ENCODE peak calls at places on chromosomes 7 and 10, in eight cellular contexts. V, I, F, A, Y, X, M and S are unnamed samples.

GRCh38 chr10:75293456-75293840 is 57.7 kb upstream of the COMTD1 start:
- DNase-seq in V (no peak), I (no peak), F (no peak), A (no peak), Y (no peak), X (no peak), M (no peak), S (no peak)

GRCh38 chr10:87818505-87819273 is 663 bp upstream of the ATAD1 start:
- DNase-seq in V (peak), I (no peak), F (no peak), A (peak), Y (peak), X (peak), M (peak), S (peak)

GRCh38 chr10:13656337-13657183 is 69.8 kb downstream of the PRPF18 start:
- DNase-seq in V (no peak), I (no peak), F (no peak), A (no peak), Y (no peak), X (no peak), M (no peak), S (no peak)

GRCh38 chr7:16055263-16055976 is 365.9 kb downstream of the CRPPA start:
- DNase-seq in V (no peak), I (no peak), F (no peak), A (no peak), Y (no peak), X (no peak), M (no peak), S (no peak)

GRCh38 chr10:83607959-83608745 is 531.2 kb upstream of the GHITM start:
- DNase-seq in V (no peak), I (no peak), F (no peak), A (peak), Y (no peak), X (peak), M (no peak), S (peak)

GRCh38 chr10:107924458-107924857 is 760.0 kb upstream of the SORCS1 start:
- DNase-seq in V (no peak), I (no peak), F (no peak), A (no peak), Y (no peak), X (no peak), M (no peak), S (no peak)

GRCh38 chr7:2863461-2864066 is 19.5 kb upstream of the GNA12 start:
- DNase-seq in V (peak), I (peak), F (no peak), A (peak), Y (peak), X (peak), M (peak), S (peak)

GRCh38 chr10:131706476-131706875 is 194.3 kb upstream of the PPP2R2D start:
- DNase-seq in V (no peak), I (peak), F (no peak), A (no peak), Y (no peak), X (no peak), M (no peak), S (no peak)

GRCh38 chr7:128209229-128210035 is 31.6 kb upstream of the LEP start:
- DNase-seq in V (peak), I (no peak), F (peak), A (peak), Y (peak), X (peak), M (peak), S (peak)

GRCh38 chr7:128207609-128208008 is 33.5 kb upstream of the LEP start:
- DNase-seq in V (no peak), I (no peak), F (no peak), A (no peak), Y (no peak), X (no peak), M (no peak), S (no peak)

GRCh38 chr7:128210590-128211570 is 30.2 kb upstream of the LEP start:
- DNase-seq in V (no peak), I (no peak), F (no peak), A (no peak), Y (no peak), X (no peak), M (no peak), S (no peak)

GRCh38 chr7:128211626-128212025 is 29.5 kb upstream of the LEP start:
- DNase-seq in V (no peak), I (no peak), F (no peak), A (no peak), Y (no peak), X (no peak), M (peak), S (no peak)

DNA sequence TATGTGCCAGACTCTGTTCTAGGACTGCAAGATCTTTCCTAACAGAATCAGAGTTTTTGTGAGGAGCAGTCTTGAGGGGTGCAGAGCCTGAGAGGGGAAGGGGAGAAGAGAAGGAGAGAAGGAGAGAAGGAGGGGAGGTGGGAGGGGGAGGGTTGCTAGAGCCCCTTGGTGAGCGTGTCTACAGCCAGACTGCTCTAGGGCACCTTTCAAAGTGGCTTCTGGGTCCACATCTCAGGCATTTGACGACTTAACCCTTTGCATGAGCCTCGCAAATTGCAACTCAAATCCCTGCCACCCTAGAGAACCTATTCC is 31.1 kb upstream of the LEP start:
- DNase-seq in V (no peak), I (no peak), F (no peak), A (no peak), Y (no peak), X (no peak), M (no peak), S (no peak)
- TF ChIP-seq CTCF in V (no peak), I (no peak), F (no peak), A (no peak), Y (no peak), X (no peak), M (no peak), S (no peak)

GRCh38 chr10:78645053-78645787 is 423.5 kb upstream of the ZMIZ1 start:
- DNase-seq in V (no peak), I (no peak), F (no peak), A (no peak), Y (no peak), X (no peak), M (no peak), S (no peak)
- H3K4me3 ChIP-seq in V (no peak), I (no peak), F (no peak), A (no peak), Y (no peak), X (no peak), M (no peak), S (no peak)

GRCh38 chr10:2917926-2918325 is 149.4 kb upstream of the PFKP start:
- DNase-seq in V (no peak), I (no peak), F (no peak), A (no peak), Y (no peak), X (no peak), M (no peak), S (no peak)
- TF ChIP-seq CTCF in V (no peak), I (no peak), F (no peak), A (no peak), Y (no peak), X (no peak), M (no peak), S (no peak)

GRCh38 chr7:128863433-128863989 is 855 bp downstream of the ATP6V1F start:
- DNase-seq in V (peak), I (no peak), F (peak), A (peak), Y (no peak), X (peak), M (peak), S (peak)

GRCh38 chr7:128860158-128861073 is 2.2 kb upstream of the ATP6V1F start:
- DNase-seq in V (peak), I (no peak), F (no peak), A (no peak), Y (no peak), X (peak), M (no peak), S (peak)

GRCh38 chr7:128865303-128865702 is 2.6 kb downstream of the ATP6V1F start:
- DNase-seq in V (no peak), I (no peak), F (no peak), A (no peak), Y (no peak), X (no peak), M (no peak), S (no peak)

GRCh38 chr7:128861957-128862570 is 592 bp upstream of the ATP6V1F start:
- DNase-seq in V (no peak), I (no peak), F (no peak), A (no peak), Y (no peak), X (no peak), M (no peak), S (no peak)

GRCh38 chr7:128862571-128863432 is at the start of gene ATP6V1F:
- DNase-seq in V (peak), I (peak), F (peak), A (peak), Y (peak), X (peak), M (peak), S (peak)
- H3K4me3 ChIP-seq in V (peak), I (peak), F (peak), A (peak), Y (peak), X (peak), M (peak), S (peak)

DNA sequence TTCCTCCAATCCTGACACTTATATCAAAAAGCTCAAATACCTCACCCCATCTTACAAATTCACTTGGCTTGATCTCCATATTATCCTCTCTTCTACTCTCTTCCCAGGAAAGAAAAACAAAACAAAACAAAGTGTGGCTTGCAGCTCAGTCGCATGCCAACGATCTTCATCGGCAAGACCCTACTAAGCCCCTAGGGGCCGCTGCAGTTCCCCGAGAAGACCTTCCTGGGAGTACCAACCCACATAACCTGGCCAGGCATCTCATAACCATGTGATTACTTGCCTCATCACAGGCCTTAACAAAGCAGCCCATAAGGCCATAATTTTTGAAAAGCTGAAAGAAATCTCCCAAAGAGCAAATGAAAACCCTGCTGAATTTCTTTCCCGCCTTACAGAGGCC is 103.7 kb downstream of the ZNF92 start:
- DNase-seq in V (no peak), I (no peak), F (no peak), A (no peak), Y (no peak), X (no peak), M (no peak), S (peak)
- TF ChIP-seq CTCF in V (no peak), I (no peak), F (no peak), A (peak), Y (no peak), X (no peak), M (peak), S (peak)

DNA sequence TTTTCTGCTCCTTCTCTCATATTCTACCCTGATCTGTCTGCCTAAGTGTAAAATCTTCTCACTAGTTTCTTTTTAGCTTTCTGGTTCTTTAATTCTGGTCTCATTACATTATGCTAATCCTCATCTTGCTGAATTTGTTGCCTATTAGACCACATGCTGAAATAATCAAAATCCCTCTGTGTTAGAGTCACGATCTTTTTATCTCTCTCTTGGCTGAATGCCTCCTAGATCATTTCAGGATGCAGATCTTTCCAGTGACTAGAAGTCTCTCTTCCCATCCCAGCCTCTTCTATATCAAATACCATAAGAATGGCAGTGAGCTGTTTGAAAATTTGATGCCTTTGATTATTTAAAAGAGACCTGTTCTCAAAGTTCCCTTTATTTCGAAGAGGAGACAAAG is 661.9 kb downstream of the SORCS1 start:
- DNase-seq in V (no peak), I (no peak), F (no peak), A (no peak), Y (no peak), X (no peak), M (no peak), S (no peak)
- H3K4me3 ChIP-seq in V (no peak), I (no peak), F (no peak), A (no peak), Y (no peak), X (no peak), M (no peak), S (no peak)

GRCh38 chr10:100888957-100889356 is 23.8 kb upstream of the SLF2 start:
- DNase-seq in V (no peak), I (no peak), F (no peak), A (no peak), Y (no peak), X (peak), M (no peak), S (no peak)
- TF ChIP-seq CTCF in V (no peak), I (no peak), F (no peak), A (no peak), Y (no peak), X (peak), M (peak), S (peak)

GRCh38 chr10:77921395-77921794 is 5.2 kb downstream of the DLG5 start:
- DNase-seq in V (no peak), I (no peak), F (no peak), A (no peak), Y (no peak), X (no peak), M (no peak), S (no peak)

GRCh38 chr10:77925410-77925794 is 1.2 kb downstream of the DLG5 start:
- DNase-seq in V (peak), I (no peak), F (no peak), A (peak), Y (peak), X (peak), M (peak), S (peak)

GRCh38 chr10:77920495-77920894 is 6.1 kb downstream of the DLG5 start:
- DNase-seq in V (no peak), I (no peak), F (no peak), A (no peak), Y (no peak), X (no peak), M (no peak), S (no peak)

GRCh38 chr10:77922055-77922454 is 4.5 kb downstream of the DLG5 start:
- DNase-seq in V (no peak), I (no peak), F (no peak), A (no peak), Y (no peak), X (no peak), M (no peak), S (no peak)

GRCh38 chr10:77922551-77923179 is 3.9 kb downstream of the DLG5 start:
- DNase-seq in V (no peak), I (no peak), F (no peak), A (no peak), Y (no peak), X (no peak), M (no peak), S (no peak)
- H3K4me3 ChIP-seq in V (no peak), I (no peak), F (no peak), A (no peak), Y (no peak), X (no peak), M (no peak), S (no peak)